ENCODE peak calls at places on chromosomes 13 and 19, in eight cellular contexts. A is heart left ventricle, E is IMR-90, C is H1, L is stomach, N is suprapubic skin, J is body of pancreas, Z is HCT116. T is an unnamed sample.

GRCh38 chr19:31139871-31140505 is 209.2 kb downstream of the TSHZ3 start:
- DNase-seq in A (no peak), C (no peak), E (peak), Z (no peak), J (no peak), N (no peak), L (no peak), T (no peak)

GRCh38 chr19:35164418-35164817 is 9.9 kb downstream of the FXYD5 start:
- DNase-seq in Z (peak), A (no peak), J (no peak), L (no peak), N (no peak), C (no peak), E (no peak), T (peak)

GRCh38 chr19:19775891-19776205 is 42.9 kb upstream of the ZNF14 start:
- DNase-seq in E (no peak), C (no peak), N (no peak), Z (no peak), A (no peak), L (no peak), J (peak), T (no peak)

GRCh38 chr13:20156711-20157110 is 4.1 kb downstream of the GJA3 start:
- DNase-seq in E (no peak), A (no peak), N (no peak), Z (no peak), L (no peak), J (no peak), C (no peak), T (peak)

GRCh38 chr19:30857966-30858490 is 485.8 kb downstream of the ZNF536 start:
- DNase-seq in E (no peak), A (no peak), C (no peak), N (no peak), Z (no peak), J (no peak), L (no peak), T (no peak)

GRCh38 chr19:1172353-1173159 is 1.5 kb downstream of the SBNO2 start:
- DNase-seq in A (no peak), L (peak), J (peak), C (no peak), E (peak), N (peak), Z (no peak), T (peak)

GRCh38 chr19:51064534-51065220 is at the start of gene KLK13:
- DNase-seq in Z (peak), L (peak), J (peak), A (peak), C (peak), E (no peak), N (no peak), T (no peak)

GRCh38 chr19:34576292-34576691 is 94.7 kb downstream of the WTIP start:
- DNase-seq in C (no peak), A (no peak), Z (no peak), E (no peak), J (no peak), N (no peak), L (no peak), T (no peak)

GRCh38 chr13:112144616-112145220 is 77.8 kb downstream of the SOX1 start:
- DNase-seq in J (no peak), N (no peak), L (no peak), A (no peak), C (no peak), E (no peak), Z (no peak), T (no peak)

DNA sequence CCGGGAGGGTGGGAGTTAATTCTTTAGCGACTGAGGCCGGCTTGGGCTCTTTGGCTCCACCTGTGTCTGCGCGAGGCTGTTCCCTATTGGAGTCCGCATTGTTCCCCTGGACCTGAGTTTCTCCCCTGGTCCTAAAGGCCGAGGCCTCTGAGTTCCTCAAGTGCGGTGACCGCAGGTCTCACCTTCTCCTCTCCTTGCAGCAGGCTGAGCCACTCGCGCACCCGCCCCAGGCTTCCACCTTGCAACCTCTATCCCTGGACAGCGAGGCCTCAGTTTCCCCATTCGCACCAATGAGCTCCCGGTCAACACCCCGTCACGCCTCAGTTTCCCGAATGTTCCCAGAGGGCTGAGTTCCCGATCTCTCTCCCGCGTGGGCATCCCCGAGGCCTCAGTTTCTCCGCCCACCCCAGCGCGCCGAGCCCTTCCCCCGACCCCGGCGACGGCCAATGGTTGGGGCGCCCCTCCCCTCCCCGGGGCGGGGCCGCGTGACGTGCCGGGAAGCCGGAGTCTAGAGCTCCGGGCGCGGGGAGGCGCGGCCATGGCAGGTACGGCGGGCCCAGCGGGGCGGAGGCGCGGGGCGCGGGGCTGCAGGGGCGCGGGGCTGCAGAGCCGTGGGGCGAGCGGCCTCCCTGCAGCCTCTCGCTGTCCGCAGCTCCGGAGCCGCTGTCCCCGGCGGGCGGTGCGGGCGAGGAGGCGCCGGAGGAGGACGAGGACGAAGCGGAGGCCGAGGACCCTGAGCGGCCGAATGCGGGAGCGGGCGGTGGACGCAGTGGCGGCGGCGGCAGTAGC is at the start of gene MPND:
- DNase-seq in Z (peak), E (peak), J (peak), C (no peak), L (peak), A (peak), N (peak), T (peak)
- TF ChIP-seq POLR2A in Z (peak), E (no peak), J (no peak), C (peak), L (no peak), A (peak), N (no peak), T (no peak)

GRCh38 chr19:38049105-38049649 is 142.2 kb downstream of the SIPA1L3 start:
- DNase-seq in Z (no peak), J (no peak), C (no peak), A (no peak), L (peak), N (no peak), E (no peak), T (no peak)
- TF ChIP-seq POLR2A in Z (no peak), J (no peak), C (no peak), A (no peak), L (no peak), N (no peak), E (no peak), T (no peak)

GRCh38 chr13:33262069-33262487 is 23.5 kb downstream of the STARD13 start:
- DNase-seq in L (no peak), E (peak), Z (peak), J (no peak), N (no peak), C (no peak), A (no peak), T (peak)

GRCh38 chr13:33261426-33262068 is 24.0 kb downstream of the STARD13 start:
- DNase-seq in A (no peak), E (peak), C (no peak), N (no peak), Z (no peak), J (no peak), L (no peak), T (no peak)

GRCh38 chr13:33259296-33259695 is 26.3 kb downstream of the STARD13 start:
- DNase-seq in J (no peak), E (no peak), Z (no peak), L (no peak), C (no peak), N (no peak), A (no peak), T (no peak)

GRCh38 chr13:33258437-33259193 is 26.9 kb downstream of the STARD13 start:
- DNase-seq in L (no peak), Z (no peak), J (no peak), A (no peak), N (no peak), C (no peak), E (peak), T (no peak)

GRCh38 chr13:33260168-33261098 is 25.1 kb downstream of the STARD13 start:
- DNase-seq in L (no peak), C (no peak), Z (peak), A (peak), N (no peak), E (peak), J (peak), T (no peak)
- TF ChIP-seq POLR2A in L (no peak), C (no peak), Z (no peak), A (no peak), N (no peak), E (no peak), J (no peak), T (no peak)

GRCh38 chr19:12790628-12791344 is 500 bp upstream of the JUNB start:
- DNase-seq in L (no peak), Z (no peak), A (no peak), J (no peak), C (no peak), N (no peak), E (no peak), T (no peak)

GRCh38 chr19:12793290-12794195 is 2.3 kb downstream of the JUNB start:
- DNase-seq in J (peak), C (no peak), A (peak), E (peak), Z (peak), L (peak), N (peak), T (peak)

GRCh38 chr19:12792853-12793289 is 1.6 kb downstream of the JUNB start:
- DNase-seq in A (no peak), C (no peak), L (no peak), Z (no peak), E (no peak), N (no peak), J (no peak), T (no peak)

GRCh38 chr19:12791345-12792047 is at the start of gene JUNB:
- DNase-seq in N (peak), Z (peak), A (peak), L (peak), C (no peak), E (peak), J (peak), T (peak)

GRCh38 chr19:12792048-12792852 is 964 bp downstream of the JUNB start:
- DNase-seq in C (no peak), L (peak), E (peak), N (no peak), J (peak), A (peak), Z (no peak), T (peak)
- TF ChIP-seq POLR2A in C (no peak), L (peak), E (no peak), N (peak), J (peak), A (peak), Z (peak), T (no peak)

T was measured in sigmoid colon.